ENCODE peak calls at places on chromosomes 4 and X, in nine cellular contexts. X, G, J, B, M, T, D, U and W are unnamed samples.

GRCh38 chrX:147917700-147918694 is 6.3 kb downstream of the FMR1 start:
- DNase-seq in X (no peak), G (no peak), J (peak; percentile 20), B (no peak), M (no peak), T (no peak), D (no peak), U (peak; percentile 26), W (no peak)

GRCh38 chrX:4550018-4550417 is 836.6 kb upstream of the PRKX start:
- DNase-seq in X (no peak), G (peak; percentile 13), J (no peak), B (no peak), M (no peak), T (no peak), D (peak; percentile 2), U (no peak), W (peak; percentile 11)

GRCh38 chrX:107551546-107551945 is 76.8 kb upstream of the PRPS1 start:
- DNase-seq in X (no peak), G (no peak), J (no peak), B (no peak), M (no peak), T (no peak), D (no peak), U (no peak), W (no peak)

GRCh38 chrX:54786972-54787371 is 11.1 kb downstream of the ITIH6 start:
- DNase-seq in X (no peak), G (peak; percentile 44), J (no peak), B (no peak), M (no peak), T (no peak), D (no peak), U (no peak), W (peak; percentile 14)

GRCh38 chr4:16852168-16852567 is 46.3 kb downstream of the LDB2 start:
- DNase-seq in X (no peak), G (no peak), J (peak; percentile 40), B (no peak), M (no peak), T (no peak), D (no peak), U (no peak), W (no peak)

GRCh38 chr4:83855044-83855443 is 319.1 kb downstream of the GPAT3 start:
- DNase-seq in X (peak; percentile 47), G (no peak), J (no peak), B (peak; percentile 70), M (peak; percentile 83), T (no peak), D (no peak), U (no peak), W (no peak)

GRCh38 chrX:56281789-56282188 is 49.6 kb downstream of the KLF8 start:
- DNase-seq in X (peak; percentile 1), G (no peak), J (peak; percentile 20), B (peak; percentile 8), M (peak; percentile 3), T (no peak), D (peak; percentile 3), U (no peak), W (peak; percentile 28)

GRCh38 chrX:99468993-99469392 is 941.1 kb downstream of the PCDH19 start:
- DNase-seq in X (no peak), G (no peak), J (no peak), B (no peak), M (no peak), T (no peak), D (no peak), U (no peak), W (no peak)

GRCh38 chr4:55277011-55277410 is 69.0 kb upstream of the SRD5A3 start:
- DNase-seq in X (no peak), G (no peak), J (no peak), B (no peak), M (no peak), T (no peak), D (no peak), U (no peak), W (no peak)

GRCh38 chr4:146029147-146029546 is 90.5 kb upstream of the ZNF827 start:
- DNase-seq in X (no peak), G (no peak), J (no peak), B (no peak), M (no peak), T (no peak), D (no peak), U (peak; percentile 48), W (no peak)

GRCh38 chr4:159735281-159736207 is 632.7 kb downstream of the RAPGEF2 start:
- DNase-seq in X (no peak), G (no peak), J (no peak), B (no peak), M (no peak), T (peak; percentile 13), D (no peak), U (no peak), W (no peak)

GRCh38 chrX:26215869-26216268 is at the start of gene MAGEB5:
- DNase-seq in X (no peak), G (no peak), J (no peak), B (no peak), M (no peak), T (no peak), D (no peak), U (no peak), W (no peak)

GRCh38 chrX:2425281-2426071 is 75.3 kb downstream of the DHRSX start:
- DNase-seq in X (no peak), G (peak; percentile 26), J (no peak), B (peak; percentile 10), M (no peak), T (no peak), D (no peak), U (no peak), W (no peak)

DNA sequence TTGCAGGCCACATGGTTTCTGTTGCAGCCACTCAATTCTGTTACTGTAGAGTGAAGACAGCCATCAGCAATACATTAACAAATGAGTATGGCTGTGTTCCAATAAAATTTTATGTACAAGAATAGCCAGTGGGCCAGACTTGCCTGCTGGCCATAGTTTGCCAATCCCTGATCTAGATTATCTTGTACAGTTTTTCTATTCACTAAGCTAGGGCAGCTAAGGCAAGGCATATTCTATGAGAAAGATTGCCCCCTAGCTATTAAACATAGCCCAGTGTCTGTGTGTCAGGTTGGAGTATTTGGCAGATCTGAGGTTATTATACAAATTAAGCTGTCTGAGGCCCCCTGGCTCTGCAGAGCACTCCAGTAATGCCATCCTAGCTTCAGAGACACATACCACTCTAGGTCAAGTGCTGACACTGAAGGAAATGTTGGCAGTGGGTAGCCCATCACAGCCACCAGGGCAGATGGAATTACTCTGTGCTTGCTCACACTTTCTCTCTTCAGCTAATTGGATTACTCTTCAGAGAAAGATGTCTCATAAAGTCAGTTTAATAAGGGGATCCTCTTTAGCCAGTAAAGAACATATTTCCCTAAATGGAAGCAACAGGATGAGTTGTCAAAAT is 40.7 kb downstream of the MTTP start:
- DNase-seq in X (no peak), G (no peak), J (no peak), B (no peak), M (no peak), T (no peak), D (peak; percentile 25), U (no peak), W (no peak)
- TF ChIP-seq CTCF in X (no peak), G (no peak), J (no peak), B (no peak), M (no peak), T (no peak), D (no peak), U (peak; percentile 26), W (no peak)

DNA sequence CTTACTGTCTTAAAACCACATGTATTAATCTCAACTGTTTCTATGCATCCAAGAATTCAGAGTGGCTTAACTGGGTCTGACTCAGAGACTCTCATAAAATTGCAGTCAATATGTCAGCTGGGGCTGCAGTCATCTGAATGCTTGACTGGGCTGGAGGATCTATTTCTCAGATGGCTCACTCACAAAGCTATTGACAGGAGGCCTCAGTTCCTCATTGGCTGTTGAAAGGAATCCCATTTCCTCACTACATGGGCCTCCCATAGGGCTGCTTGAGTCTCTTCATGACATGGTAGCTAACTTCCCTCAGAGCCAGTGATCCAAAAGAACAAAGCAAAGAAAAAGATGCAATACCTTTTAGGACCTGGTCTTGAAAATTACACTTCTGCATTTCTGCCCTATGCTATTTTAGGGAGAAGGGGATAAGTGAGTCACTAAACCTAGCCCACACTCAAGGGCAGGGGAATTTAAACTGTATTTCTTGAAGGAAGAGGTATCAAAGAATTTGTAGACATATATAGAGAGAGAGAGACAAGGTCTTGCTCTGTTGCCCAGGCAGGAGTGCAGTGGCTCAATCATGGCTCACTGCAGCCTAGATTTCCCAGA is 9.8 kb downstream of the SCFD2 start:
- DNase-seq in X (no peak), G (no peak), J (no peak), B (no peak), M (no peak), T (no peak), D (no peak), U (no peak), W (peak; percentile 43)
- TF ChIP-seq MAX in X (no peak), G (no peak), J (no peak), B (no peak), M (no peak), T (no peak), D (no peak), U (no peak), W (no peak)

GRCh38 chrX:68789966-68790365 is 38.9 kb upstream of the EFNB1 start:
- DNase-seq in X (no peak), G (no peak), J (no peak), B (no peak), M (no peak), T (no peak), D (no peak), U (no peak), W (no peak)

GRCh38 chrX:68784816-68785215 is 44.0 kb upstream of the EFNB1 start:
- DNase-seq in X (no peak), G (no peak), J (no peak), B (no peak), M (no peak), T (no peak), D (no peak), U (no peak), W (no peak)
- TF ChIP-seq CTCF in X (no peak), G (no peak), J (no peak), B (no peak), M (no peak), T (no peak), D (no peak), U (no peak), W (no peak)

GRCh38 chr4:100042235-100042634 is 92.2 kb upstream of the H2AZ1 start:
- DNase-seq in X (no peak), G (no peak), J (no peak), B (no peak), M (no peak), T (no peak), D (no peak), U (no peak), W (no peak)
- TF ChIP-seq MAX in X (no peak), G (no peak), J (no peak), B (no peak), M (no peak), T (no peak), D (no peak), U (no peak), W (no peak)

GRCh38 chrX:36909584-36909983 is 98.6 kb upstream of the FAM47C start:
- DNase-seq in X (no peak), G (no peak), J (no peak), B (peak; percentile 49), M (no peak), T (no peak), D (no peak), U (no peak), W (no peak)

GRCh38 chrX:36913551-36913950 is 94.6 kb upstream of the FAM47C start:
- DNase-seq in X (no peak), G (no peak), J (no peak), B (no peak), M (no peak), T (no peak), D (no peak), U (no peak), W (no peak)

GRCh38 chrX:36908801-36909403 is 99.3 kb upstream of the FAM47C start:
- DNase-seq in X (peak; percentile 7), G (no peak), J (peak; percentile 19), B (peak; percentile 12), M (peak; percentile 4), T (no peak), D (peak; percentile 10), U (peak; percentile 1), W (peak; percentile 32)
- TF ChIP-seq CTCF in X (peak; percentile 61), G (peak; percentile 17), J (peak; percentile 20), B (peak; percentile 37), M (peak; percentile 48), T (peak; percentile 27), D (peak; percentile 83), U (peak; percentile 50), W (peak; percentile 18)